ENCODE peak calls at places on chromosome 3, in five cellular contexts. O, Q, H, S and A are unnamed samples.

GRCh38 chr3:72255191-72255590 is 470.2 kb upstream of the PROK2 start:
- DNase-seq in S (no peak), Q (peak), H (no peak), O (peak), A (peak)

GRCh38 chr3:14725564-14726420 is 50.9 kb downstream of the C3orf20 start:
- DNase-seq in Q (peak), H (no peak), O (peak), S (peak), A (peak)

GRCh38 chr3:158847466-158847849 is 45.6 kb downstream of the MFSD1 start:
- DNase-seq in O (peak), H (no peak), S (no peak), Q (peak), A (peak)

GRCh38 chr3:125031544-125031943 is 24.3 kb downstream of the HEG1 start:
- DNase-seq in H (no peak), Q (no peak), O (no peak), S (no peak), A (no peak)

GRCh38 chr3:128874481-128875180 is 4.8 kb upstream of the ACAD9 start:
- DNase-seq in Q (no peak), H (no peak), O (no peak), S (no peak), A (no peak)

GRCh38 chr3:45124379-45124778 is 21.8 kb downstream of the CDCP1 start:
- DNase-seq in H (no peak), Q (peak), S (no peak), O (peak), A (peak)

GRCh38 chr3:46370784-46371183 is at the start of gene CCR5:
- DNase-seq in S (no peak), Q (no peak), H (no peak), O (no peak), A (no peak)

GRCh38 chr3:102125197-102125993 is 276.1 kb downstream of the NFKBIZ start:
- DNase-seq in S (no peak), H (no peak), O (no peak), Q (no peak), A (no peak)

GRCh38 chr3:72550582-72551262 is 297.5 kb downstream of the SHQ1 start:
- DNase-seq in S (no peak), Q (no peak), O (no peak), H (no peak), A (no peak)

GRCh38 chr3:127484601-127485388 is 105.7 kb downstream of the TPRA1 start:
- DNase-seq in S (peak), O (no peak), Q (peak), H (peak), A (peak)

GRCh38 chr3:138187296-138188012 is at the start of gene ARMC8:
- DNase-seq in O (peak), H (no peak), Q (peak), S (peak), A (peak)

GRCh38 chr3:115766587-115767492 is 143.5 kb downstream of the GAP43 start:
- DNase-seq in S (no peak), Q (peak), O (peak), H (no peak), A (peak)

GRCh38 chr3:141368925-141369794 is 856 bp downstream of the ZBTB38 start:
- DNase-seq in H (no peak), Q (peak), O (peak), S (no peak), A (no peak)

GRCh38 chr3:52512727-52513126 is 17.6 kb downstream of the STAB1 start:
- DNase-seq in S (no peak), H (no peak), O (no peak), Q (no peak), A (no peak)

GRCh38 chr3:12994607-12995388 is 78.4 kb downstream of the IQSEC1 start:
- DNase-seq in S (peak), H (peak), O (peak), Q (peak), A (peak)

GRCh38 chr3:57557088-57557537 is 1.0 kb downstream of the PDE12 start:
- DNase-seq in H (peak), S (peak), Q (peak), O (peak), A (peak)

GRCh38 chr3:152969557-152970300 is 134.8 kb downstream of the P2RY1 start:
- DNase-seq in O (peak), H (no peak), Q (peak), S (no peak), A (peak)

GRCh38 chr3:152405915-152406802 is 137.4 kb downstream of the MBNL1 start:
- DNase-seq in O (peak), H (no peak), S (no peak), Q (peak), A (peak)

GRCh38 chr3:170869240-170869592 is 779 bp downstream of the RPL22L1 start:
- DNase-seq in H (no peak), O (no peak), S (peak), Q (no peak), A (peak)

GRCh38 chr3:189132125-189132744 is 39.5 kb upstream of the TPRG1 start:
- DNase-seq in O (peak), H (no peak), S (peak), Q (peak), A (peak)

GRCh38 chr3:165336786-165337185 is 140.6 kb upstream of the SLITRK3 start:
- DNase-seq in O (peak), Q (no peak), S (no peak), H (no peak), A (no peak)

GRCh38 chr3:107143206-107143605 is 234.0 kb upstream of the CCDC54 start:
- DNase-seq in O (no peak), S (no peak), H (no peak), Q (no peak), A (no peak)

GRCh38 chr3:139611540-139611939 is 66.2 kb downstream of the NMNAT3 start:
- DNase-seq in O (no peak), H (no peak), S (no peak), Q (no peak), A (no peak)

GRCh38 chr3:194631696-194632095 is 1.5 kb downstream of the TMEM44 start:
- DNase-seq in O (peak), H (no peak), S (no peak), Q (no peak), A (no peak)

GRCh38 chr3:120348981-120349818 is at the start of gene LRRC58:
- DNase-seq in O (peak), Q (peak), H (peak), S (peak), A (peak)

GRCh38 chr3:16828815-16829214 is 55.9 kb upstream of the PLCL2 start:
- DNase-seq in S (peak), O (peak), Q (peak), H (peak), A (peak)

GRCh38 chr3:160372780-160373179 is 26.2 kb downstream of the IFT80 start:
- DNase-seq in S (no peak), H (no peak), Q (peak), O (peak), A (peak)

GRCh38 chr3:31624054-31624709 is 91.5 kb downstream of the STT3B start:
- DNase-seq in S (no peak), Q (no peak), O (no peak), H (no peak), A (no peak)

GRCh38 chr3:156751461-156752025 is 74.6 kb upstream of the LEKR1 start:
- DNase-seq in H (peak), Q (peak), O (peak), S (no peak), A (peak)

GRCh38 chr3:180215866-180216265 is 179.1 kb upstream of the PEX5L start:
- DNase-seq in O (no peak), S (no peak), H (no peak), Q (no peak), A (no peak)

GRCh38 chr3:25558106-25558505 is 106.6 kb downstream of the TOP2B start:
- DNase-seq in Q (no peak), O (no peak), S (no peak), H (no peak), A (no peak)

GRCh38 chr3:172288625-172289024 is 159.6 kb downstream of the GHSR start:
- DNase-seq in O (no peak), H (no peak), S (no peak), Q (no peak), A (no peak)
- H3K9ac ChIP-seq in O (no peak), H (no peak), S (no peak), Q (no peak), A (no peak)

GRCh38 chr3:169255506-169255905 is 408.0 kb downstream of the MECOM start:
- DNase-seq in O (no peak), S (no peak), Q (no peak), H (no peak), A (no peak)
- H3K9ac ChIP-seq in O (no peak), S (no peak), Q (no peak), H (no peak), A (no peak)

DNA sequence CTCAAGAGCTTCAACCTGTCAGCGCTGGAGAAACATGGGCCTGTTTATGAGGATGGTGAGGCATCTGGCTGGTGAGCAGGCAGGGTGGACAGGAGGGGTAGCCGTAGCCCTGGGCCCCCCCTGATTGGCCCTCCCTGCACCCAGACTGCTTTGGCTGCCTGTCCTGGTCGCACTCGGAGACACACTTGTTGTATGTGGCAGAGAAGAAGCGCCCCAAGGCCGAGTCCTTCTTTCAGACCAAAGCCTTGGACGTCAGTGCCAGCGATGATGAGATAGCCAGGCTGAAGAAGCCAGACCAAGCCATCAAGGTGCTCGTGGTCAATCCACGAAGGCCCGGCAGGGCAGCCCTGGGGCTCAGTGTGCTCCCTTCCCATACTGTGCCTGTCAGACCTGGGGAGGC is 1.8 kb downstream of the APEH start:
- DNase-seq in S (no peak), O (no peak), Q (no peak), H (no peak), A (no peak)
- H3K9ac ChIP-seq in S (no peak), O (no peak), Q (no peak), H (no peak), A (no peak)

DNA sequence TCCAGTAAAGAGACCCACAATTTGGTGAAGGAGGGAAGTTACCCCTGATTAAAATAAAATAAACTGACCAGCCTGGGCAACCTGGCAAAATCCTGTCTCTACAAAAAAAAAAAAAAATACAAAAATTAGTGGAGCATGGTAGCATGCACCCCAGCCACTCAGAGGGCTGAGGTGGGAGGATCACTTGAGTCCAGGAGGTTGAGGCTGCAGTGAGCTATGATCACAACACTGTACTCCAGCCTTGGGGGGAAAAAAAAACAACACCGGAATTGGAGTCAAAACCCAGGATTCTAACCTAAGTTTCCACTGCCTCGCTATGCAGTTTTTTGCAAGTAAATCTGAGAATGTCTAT is 22.5 kb downstream of the DCAF1 start:
- DNase-seq in Q (no peak), S (no peak), H (no peak), O (no peak), A (no peak)
- H3K9ac ChIP-seq in Q (no peak), S (no peak), H (no peak), O (no peak), A (peak)